ENCODE peak calls at places on chromosomes 12 and 14, in ten cellular contexts. G, B, K, R, P, O, V, C, S and X are unnamed samples. For H3K4me1 and H3K36me3, the result is how much of the 10 kb centered on the place peaks cover.

GRCh38 chr12:79020106-79020505 is 155.5 kb downstream of the SYT1 start:
- DNase-seq in C (no peak), O (no peak), R (no peak), P (no peak), S (no peak), K (no peak), G (no peak), V (peak), B (no peak), X (no peak)

GRCh38 chr14:90445011-90445410 is 48.2 kb downstream of the CALM1 start:
- DNase-seq in G (no peak), K (no peak), P (no peak), S (no peak), R (no peak), V (no peak), B (peak), C (no peak), O (no peak), X (no peak)

GRCh38 chr14:93989939-93990338 is 7.2 kb upstream of the CCDC197 start:
- DNase-seq in V (no peak), P (no peak), O (no peak), S (no peak), K (no peak), C (no peak), B (no peak), G (no peak), R (no peak), X (no peak)

GRCh38 chr14:71117839-71118743 is 210.8 kb downstream of the PCNX1 start:
- DNase-seq in B (peak), G (no peak), R (no peak), P (peak), K (peak), V (peak), C (no peak), S (peak), O (no peak), X (no peak)

GRCh38 chr12:118189761-118190181 is 53.8 kb downstream of the PEBP1 start:
- DNase-seq in S (peak), C (no peak), O (no peak), V (peak), P (no peak), G (peak), R (peak), K (no peak), B (peak), X (peak)

GRCh38 chr14:92589213-92589852 is 75.8 kb downstream of the RIN3 start:
- DNase-seq in V (no peak), K (no peak), O (no peak), G (no peak), B (peak), C (peak), P (no peak), S (peak), R (no peak), X (no peak)

GRCh38 chr14:21093769-21094681 is 4.4 kb downstream of the ZNF219 start:
- DNase-seq in P (peak), C (no peak), G (no peak), K (no peak), S (peak), O (no peak), V (no peak), B (peak), R (no peak), X (no peak)

GRCh38 chr14:104362761-104363605 is 216.6 kb upstream of the C14orf180 start:
- DNase-seq in P (no peak), C (no peak), B (no peak), S (no peak), K (no peak), O (peak), V (no peak), R (no peak), G (no peak), X (no peak)

GRCh38 chr14:90569606-90570462 is 173.0 kb downstream of the CALM1 start:
- DNase-seq in G (no peak), O (no peak), S (no peak), K (no peak), R (no peak), P (no peak), C (no peak), V (peak), B (peak), X (no peak)

GRCh38 chr12:75208851-75209781 is 523 bp downstream of the KCNC2 start:
- DNase-seq in K (no peak), S (peak), V (peak), O (no peak), G (no peak), C (no peak), B (peak), P (peak), R (no peak), X (peak)

DNA sequence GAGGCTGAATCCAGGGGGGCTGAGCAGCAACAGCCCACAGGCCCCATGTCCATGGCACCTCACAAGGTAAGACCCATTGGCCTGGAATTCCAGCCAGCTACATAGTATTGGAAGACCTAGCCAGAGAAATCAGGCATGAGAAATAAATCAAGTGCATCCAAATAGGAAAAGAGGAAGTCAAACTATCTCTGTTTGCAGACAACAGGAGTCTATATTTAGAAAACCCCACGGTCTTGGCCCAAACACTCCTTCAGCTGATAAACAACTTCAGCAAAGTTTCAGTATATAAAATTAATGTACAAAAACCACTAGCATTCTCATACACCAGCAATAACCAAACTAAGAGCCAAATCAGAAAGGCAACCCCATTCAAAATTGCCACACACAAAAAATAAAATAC is 16.9 kb downstream of the PDE6H start:
- DNase-seq in K (no peak), G (no peak), V (no peak), R (no peak), P (no peak), S (no peak), C (no peak), O (no peak), B (no peak), X (no peak)
- H3K4me1 ChIP-seq in K (under half), G (under half), V (under half), R (under half), P (under half), S (under half), C (under half), O (under half), B (under half), X (under half)

GRCh38 chr14:101972126-101972785 is 7.9 kb downstream of the DYNC1H1 start:
- DNase-seq in S (peak), G (peak), B (peak), R (peak), P (peak), V (peak), C (peak), K (no peak), O (peak), X (no peak)

GRCh38 chr14:101969480-101969879 is 5.1 kb downstream of the DYNC1H1 start:
- DNase-seq in B (no peak), S (no peak), V (no peak), R (no peak), O (no peak), P (no peak), C (no peak), G (no peak), K (no peak), X (no peak)

GRCh38 chr14:101970830-101971400 is 6.5 kb downstream of the DYNC1H1 start:
- DNase-seq in R (no peak), P (no peak), B (no peak), O (no peak), K (no peak), G (no peak), C (no peak), V (no peak), S (no peak), X (no peak)

GRCh38 chr14:101975231-101975630 is 10.9 kb downstream of the DYNC1H1 start:
- DNase-seq in S (no peak), O (no peak), B (no peak), R (no peak), P (no peak), C (no peak), G (no peak), K (no peak), V (no peak), X (no peak)

DNA sequence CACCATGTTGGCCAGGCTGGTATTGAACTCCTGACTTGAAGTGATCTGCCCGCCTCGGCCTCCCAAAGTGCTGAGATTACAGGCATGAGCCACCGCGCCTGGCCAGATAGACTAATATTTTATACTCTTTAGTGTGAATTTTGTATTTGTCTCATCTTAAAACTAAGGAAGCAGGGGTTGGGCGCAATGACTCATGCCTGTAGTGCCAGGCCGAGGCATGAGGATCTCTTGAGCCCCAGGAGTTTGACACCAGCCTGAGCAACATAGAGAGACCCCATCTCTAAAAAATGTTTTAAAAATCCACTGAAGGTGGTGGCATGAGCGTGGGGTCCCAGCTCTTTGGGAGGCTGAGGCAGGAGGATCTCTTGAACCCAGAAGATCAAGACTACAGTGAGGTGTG is 9.0 kb downstream of the DYNC1H1 start:
- DNase-seq in R (no peak), S (no peak), B (no peak), K (no peak), O (no peak), G (no peak), P (no peak), C (no peak), V (no peak), X (no peak)
- H3K36me3 ChIP-seq in R (under half), S (under half), B (under half), K (under half), O (under half), G (under half), P (under half), C (under half), V (under half), X (under half)

DNA sequence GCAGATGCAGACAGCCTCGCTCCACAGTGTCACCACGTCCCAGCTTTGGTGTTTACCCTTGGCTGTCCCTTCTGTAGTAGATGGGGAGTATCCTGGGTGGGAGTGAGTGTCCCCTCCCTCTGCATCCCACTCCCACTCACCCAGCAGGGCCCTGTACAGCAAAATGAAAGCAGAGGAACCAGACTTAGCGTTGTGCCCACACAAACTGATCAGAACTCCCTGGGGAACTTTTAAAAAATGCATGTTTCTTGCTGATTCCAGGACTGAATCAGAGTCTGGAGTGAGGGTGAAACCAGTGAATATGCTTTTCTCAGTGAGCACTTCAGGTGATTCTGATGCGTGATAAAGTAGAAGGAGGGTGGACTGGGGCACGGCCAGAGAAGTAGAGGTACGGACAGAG is 2.9 kb downstream of the ACVRL1 start:
- DNase-seq in S (peak), K (no peak), G (no peak), R (no peak), C (no peak), B (no peak), V (no peak), P (no peak), O (no peak), X (no peak)
- H3K4me1 ChIP-seq in S (under half), K (under half), G (half or more), R (under half), C (under half), B (under half), V (under half), P (under half), O (half or more), X (under half)

GRCh38 chr12:57142121-57142520 is 5.3 kb downstream of the LRP1-AS start:
- DNase-seq in S (no peak), P (no peak), B (no peak), C (no peak), G (no peak), V (no peak), O (no peak), K (no peak), R (no peak), X (no peak)
- H3K36me3 ChIP-seq in S (under half), P (under half), B (under half), C (under half), G (half or more), V (under half), O (half or more), K (half or more), R (under half), X (half or more)

DNA sequence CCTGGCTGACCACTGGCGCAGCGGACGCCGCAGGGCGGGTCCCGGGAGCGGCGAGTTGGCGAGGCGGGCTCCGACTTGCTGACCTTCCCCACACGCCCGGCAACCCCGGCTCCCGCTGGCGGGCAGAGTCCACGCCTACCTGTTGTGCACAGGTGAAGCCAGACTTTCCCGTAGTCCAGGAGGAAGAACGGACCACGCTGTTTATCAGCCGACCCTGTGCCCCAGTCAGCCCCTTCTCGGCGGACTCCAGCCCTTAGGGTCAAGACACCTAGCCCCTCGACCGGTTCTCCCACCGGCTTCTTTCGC is 384 bp downstream of the HEATR5A start:
- DNase-seq in G (peak), O (peak), S (no peak), V (peak), C (peak), R (peak), B (no peak), K (no peak), P (peak), X (peak)
- H3K4me1 ChIP-seq in G (under half), O (under half), S (under half), V (under half), C (under half), R (under half), B (under half), K (under half), P (under half), X (under half)